ENCODE peak calls at places on chromosomes 11 and 22, in seven cellular contexts. F, N, G, S, D, X and K are unnamed samples.

GRCh38 chr11:97325693-97326092 is 935.9 kb downstream of the JRKL start:
- DNase-seq in G (no peak), D (no peak), F (no peak), N (no peak), S (no peak), X (no peak), K (no peak)

GRCh38 chr11:111001986-111002616 is 243.4 kb upstream of the POU2AF2 start:
- DNase-seq in D (peak), X (no peak), N (no peak), G (no peak), S (peak), F (no peak), K (no peak)

GRCh38 chr11:117462848-117463247 is 135.2 kb downstream of the CEP164 start:
- DNase-seq in D (no peak), F (no peak), G (no peak), S (no peak), X (no peak), N (no peak), K (no peak)

GRCh38 chr11:69799582-69799981 is 19.6 kb downstream of the FGF3 start:
- DNase-seq in G (no peak), S (no peak), F (no peak), X (no peak), D (peak), N (no peak), K (no peak)

GRCh38 chr22:45069925-45070324 is 60.1 kb upstream of the PHF21B start:
- DNase-seq in F (no peak), D (peak), G (no peak), N (no peak), X (no peak), S (no peak), K (no peak)

GRCh38 chr11:125080531-125080911 is 17.4 kb downstream of the SLC37A2 start:
- DNase-seq in F (no peak), G (no peak), S (no peak), N (no peak), D (no peak), X (no peak), K (no peak)

GRCh38 chr22:20606041-20606783 is 98.8 kb downstream of the MED15 start:
- DNase-seq in D (peak), F (peak), X (no peak), N (peak), S (peak), G (peak), K (peak)

GRCh38 chr11:115612331-115612730 is 108.1 kb upstream of the CADM1 start:
- DNase-seq in N (no peak), X (no peak), G (no peak), S (no peak), F (no peak), D (no peak), K (no peak)

GRCh38 chr11:2093575-2094353 is 45.4 kb downstream of the IGF2 start:
- DNase-seq in S (no peak), G (peak), N (no peak), X (no peak), F (no peak), D (peak), K (no peak)

GRCh38 chr11:45816614-45817013 is 11.7 kb downstream of the SLC35C1 start:
- DNase-seq in S (no peak), D (no peak), F (no peak), X (no peak), N (no peak), G (no peak), K (no peak)

GRCh38 chr11:69202511-69203221 is 46.9 kb downstream of the SMIM38 start:
- DNase-seq in X (no peak), N (no peak), F (no peak), G (no peak), S (no peak), D (no peak), K (no peak)

GRCh38 chr11:1345752-1346513 is 36.5 kb upstream of the TOLLIP start:
- DNase-seq in F (no peak), G (no peak), X (no peak), N (no peak), S (no peak), D (no peak), K (no peak)

GRCh38 chr11:132992838-132993680 is 539.2 kb downstream of the OPCML start:
- DNase-seq in S (no peak), N (no peak), D (no peak), F (no peak), X (no peak), G (no peak), K (no peak)

GRCh38 chr11:34313099-34313517 is 44.7 kb downstream of the ABTB2 start:
- DNase-seq in N (no peak), F (no peak), X (peak), S (no peak), D (no peak), G (peak), K (no peak)

GRCh38 chr22:39574779-39575551 is 4.4 kb downstream of the CACNA1I start:
- DNase-seq in F (no peak), G (no peak), S (peak), N (no peak), D (peak), X (no peak), K (no peak)

GRCh38 chr22:41780714-41781507 is 19.6 kb upstream of the CCDC134 start:
- DNase-seq in F (peak), X (peak), S (no peak), D (peak), N (peak), G (peak), K (peak)

GRCh38 chr11:45287316-45287903 is 1.3 kb upstream of the SYT13 start:
- DNase-seq in G (no peak), F (no peak), S (no peak), D (no peak), N (no peak), X (no peak), K (no peak)

GRCh38 chr11:114348200-114349191 is 51.8 kb downstream of the C11orf71 start:
- DNase-seq in X (no peak), G (peak), D (peak), S (peak), F (no peak), N (peak), K (no peak)

GRCh38 chr11:116300252-116300651 is 472.5 kb downstream of the BUD13 start:
- DNase-seq in X (no peak), D (no peak), G (no peak), N (no peak), F (no peak), S (no peak), K (no peak)

GRCh38 chr22:35981900-35982299 is 46.7 kb downstream of the RBFOX2 start:
- DNase-seq in N (no peak), D (no peak), S (no peak), F (no peak), X (no peak), G (no peak), K (no peak)

GRCh38 chr11:61695917-61696316 is 15.7 kb downstream of the DAGLA start:
- DNase-seq in N (peak), S (no peak), G (peak), F (peak), D (peak), X (peak), K (peak)
- TF ChIP-seq CTCF in N (no peak), S (no peak), G (peak), F (peak), D (peak), X (peak), K (no peak)

GRCh38 chr11:43575931-43576833 is 104.4 kb upstream of the HSD17B12 start:
- DNase-seq in G (no peak), N (no peak), S (no peak), D (no peak), X (no peak), F (no peak), K (no peak)

GRCh38 chr11:43574949-43575915 is 105.3 kb upstream of the HSD17B12 start:
- DNase-seq in G (no peak), X (no peak), S (peak), N (no peak), F (no peak), D (no peak), K (peak)

GRCh38 chr11:43578346-43579170 is 102.0 kb upstream of the HSD17B12 start:
- DNase-seq in F (no peak), X (no peak), N (no peak), S (no peak), G (no peak), D (peak), K (no peak)

GRCh38 chr11:43577566-43578264 is 102.8 kb upstream of the HSD17B12 start:
- DNase-seq in S (no peak), N (no peak), X (no peak), F (no peak), D (no peak), G (no peak), K (no peak)

GRCh38 chr11:43576834-43577521 is 103.6 kb upstream of the HSD17B12 start:
- DNase-seq in D (peak), F (no peak), G (peak), S (no peak), N (peak), X (no peak), K (peak)
- TF ChIP-seq CTCF in D (peak), F (no peak), G (peak), S (peak), N (no peak), X (peak), K (no peak)

GRCh38 chr11:8241373-8242112 is 22.1 kb downstream of the LMO1 start:
- DNase-seq in D (no peak), G (no peak), X (no peak), F (no peak), N (no peak), S (no peak), K (no peak)

GRCh38 chr11:8239536-8240228 is 24.0 kb downstream of the LMO1 start:
- DNase-seq in D (no peak), X (no peak), F (no peak), N (no peak), S (no peak), G (no peak), K (no peak)

GRCh38 chr11:8242113-8242475 is 21.6 kb downstream of the LMO1 start:
- DNase-seq in X (no peak), S (no peak), D (no peak), F (no peak), N (no peak), G (no peak), K (no peak)

GRCh38 chr11:8243458-8243857 is 20.2 kb downstream of the LMO1 start:
- DNase-seq in X (no peak), N (no peak), D (no peak), F (no peak), S (no peak), G (no peak), K (no peak)

DNA sequence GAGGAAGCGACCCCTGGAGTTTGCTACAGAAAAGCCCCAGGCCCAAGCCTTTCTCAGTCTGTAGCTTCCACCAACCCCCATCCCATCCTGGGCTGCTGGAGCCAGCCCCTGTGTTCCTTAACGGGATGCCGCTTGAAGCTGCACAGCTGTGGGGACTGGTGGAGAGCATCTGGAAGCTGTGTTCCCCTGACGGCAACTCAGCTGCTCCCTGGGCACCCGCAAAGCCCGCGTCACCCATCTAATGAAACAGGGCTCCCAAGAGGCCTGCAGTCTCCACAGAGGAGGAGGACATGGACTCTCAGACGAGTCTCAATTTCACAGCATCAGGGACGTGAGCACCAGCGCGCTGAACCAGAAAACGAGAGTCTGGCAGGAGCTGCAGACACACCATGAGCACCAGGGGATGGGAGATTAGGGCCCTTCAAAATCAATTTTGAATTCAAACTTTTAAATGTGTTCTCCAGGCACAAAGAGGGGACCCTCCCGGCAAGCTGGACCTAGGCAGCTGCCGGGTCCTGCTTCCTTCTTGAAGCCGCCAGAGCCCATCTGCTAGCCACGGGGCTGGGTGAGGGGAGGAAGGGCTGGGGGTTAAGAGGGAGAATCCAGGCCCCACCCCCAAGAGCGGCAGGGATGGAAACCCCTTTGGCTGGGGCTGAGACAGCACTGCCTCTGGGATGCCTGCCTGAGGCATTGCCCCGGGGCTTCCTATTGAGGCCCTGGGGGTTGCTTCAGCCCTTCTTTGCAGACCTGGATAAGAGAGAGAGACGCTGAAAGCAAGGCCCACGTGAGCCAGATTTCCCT is 21.0 kb downstream of the LMO1 start:
- DNase-seq in S (no peak), D (no peak), X (no peak), F (no peak), N (no peak), G (no peak), K (no peak)
- TF ChIP-seq CTCF in S (no peak), D (no peak), X (no peak), F (no peak), N (no peak), G (no peak), K (no peak)

DNA sequence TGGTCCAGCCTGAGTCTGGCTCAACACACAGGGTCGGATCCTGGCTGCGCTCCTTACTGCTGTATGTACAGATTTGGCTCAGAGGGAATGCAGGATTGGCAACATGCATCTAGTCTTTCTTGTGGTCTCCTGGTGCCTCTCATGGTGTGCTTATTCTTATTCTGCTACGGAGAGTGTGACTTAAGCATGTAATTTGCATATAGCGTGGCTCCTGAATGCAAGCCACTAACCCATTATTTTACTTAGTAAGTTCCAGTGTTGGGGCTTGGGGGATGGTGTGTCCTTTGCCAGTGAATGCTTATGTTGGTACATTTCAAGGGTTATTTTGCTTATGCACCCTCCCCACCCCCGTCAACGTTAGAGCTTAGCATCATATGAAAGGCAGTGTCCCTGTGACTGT is 51.2 kb downstream of the PTPRJ start:
- DNase-seq in S (no peak), D (no peak), X (no peak), G (no peak), F (no peak), N (no peak), K (no peak)
- TF ChIP-seq CTCF in S (no peak), D (no peak), X (no peak), G (no peak), F (no peak), N (no peak), K (no peak)

GRCh38 chr11:78922886-78923625 is 348.4 kb upstream of the NARS2 start:
- DNase-seq in D (no peak), X (no peak), G (no peak), F (no peak), S (no peak), N (no peak), K (no peak)
- TF ChIP-seq CTCF in D (no peak), X (no peak), G (no peak), F (no peak), S (no peak), N (no peak), K (no peak)

DNA sequence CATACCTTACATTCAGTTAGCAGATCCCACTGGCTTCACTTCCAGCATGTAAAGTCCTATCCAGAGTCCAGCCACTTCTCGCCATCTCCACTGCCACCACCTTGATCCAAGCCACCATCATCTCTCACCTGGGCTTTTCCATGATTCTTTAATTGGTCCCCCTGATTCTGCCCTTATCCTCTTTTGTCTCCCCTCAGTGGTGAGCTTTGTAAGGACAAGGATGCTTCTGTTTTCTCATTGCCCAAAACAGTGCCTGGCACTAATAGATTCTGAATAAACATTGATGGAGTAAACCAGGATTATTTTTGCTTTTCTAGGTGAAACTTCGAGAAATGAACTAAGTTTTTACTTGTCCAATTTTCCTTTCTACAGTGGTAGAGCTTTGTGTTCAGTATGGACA is 4.4 kb downstream of the POLA2 start:
- DNase-seq in S (no peak), D (peak), F (no peak), X (no peak), N (no peak), G (no peak), K (no peak)
- TF ChIP-seq CTCF in S (peak), D (peak), F (peak), X (no peak), N (peak), G (no peak), K (no peak)

GRCh38 chr11:47348859-47349258 is 3.6 kb downstream of the MYBPC3 start:
- DNase-seq in D (no peak), N (no peak), S (no peak), X (no peak), F (no peak), G (no peak), K (no peak)
- TF ChIP-seq CTCF in D (peak), N (no peak), S (peak), X (no peak), F (no peak), G (no peak), K (no peak)

GRCh38 chr22:49930596-49931412 is 12.4 kb downstream of the CRELD2 start:
- DNase-seq in D (peak), G (peak), N (peak), F (peak), X (no peak), S (no peak), K (peak)
- TF ChIP-seq CTCF in D (peak), G (peak), N (peak), F (peak), X (peak), S (peak), K (peak)